ENCODE peak calls at places on chromosomes 5 and 9, in five cellular contexts. One of them, this sample, is unnamed.

GRCh38 chr5:130868186-130868821 is 296.8 kb downstream of the HINT1 start:
- DNase-seq in RPMI8226: no peak
- DNase-seq in OCI-LY7: no peak
- DNase-seq in ACHN: no peak
- DNase-seq in transverse colon: no peak
- DNase-seq in this sample: no peak

GRCh38 chr9:120705174-120705573 is 9.1 kb downstream of the MEGF9 start:
- DNase-seq in ACHN: no peak
- DNase-seq in OCI-LY7: no peak
- DNase-seq in RPMI8226: no peak
- DNase-seq in transverse colon: no peak
- DNase-seq in this sample: no peak

GRCh38 chr5:74310386-74310785 is 330.1 kb downstream of the ENC1 start:
- DNase-seq in OCI-LY7: no peak
- DNase-seq in ACHN: no peak
- DNase-seq in transverse colon: no peak
- DNase-seq in RPMI8226: no peak
- DNase-seq in this sample: no peak

GRCh38 chr5:29389993-29390392 is 1803.5 kb upstream of the CDH6 start:
- DNase-seq in ACHN: no peak
- DNase-seq in OCI-LY7: peak
- DNase-seq in RPMI8226: peak
- DNase-seq in transverse colon: no peak
- DNase-seq in this sample: no peak

GRCh38 chr9:112380771-112381181 is 868 bp downstream of the HSDL2 start:
- DNase-seq in RPMI8226: peak
- DNase-seq in ACHN: peak
- DNase-seq in OCI-LY7: peak
- DNase-seq in transverse colon: no peak
- DNase-seq in this sample: no peak

GRCh38 chr5:90170231-90170630 is 239.3 kb downstream of the CETN3 start:
- DNase-seq in OCI-LY7: no peak
- DNase-seq in transverse colon: no peak
- DNase-seq in RPMI8226: peak
- DNase-seq in ACHN: no peak
- DNase-seq in this sample: peak

GRCh38 chr5:55407059-55407684 is 99.4 kb downstream of the MTREX start:
- DNase-seq in RPMI8226: peak
- DNase-seq in transverse colon: no peak
- DNase-seq in ACHN: peak
- DNase-seq in OCI-LY7: peak
- DNase-seq in this sample: no peak

GRCh38 chr9:70534058-70534457 is 119.6 kb upstream of the KLF9 start:
- DNase-seq in transverse colon: no peak
- DNase-seq in ACHN: no peak
- DNase-seq in RPMI8226: no peak
- DNase-seq in OCI-LY7: no peak
- DNase-seq in this sample: no peak

GRCh38 chr5:113140837-113141661 is 164.5 kb downstream of the DCP2 start:
- DNase-seq in RPMI8226: no peak
- DNase-seq in OCI-LY7: no peak
- DNase-seq in ACHN: no peak
- DNase-seq in transverse colon: no peak
- DNase-seq in this sample: no peak

GRCh38 chr5:37109338-37109737 is 139.8 kb downstream of the CPLANE1 start:
- DNase-seq in transverse colon: no peak
- DNase-seq in OCI-LY7: no peak
- DNase-seq in ACHN: no peak
- DNase-seq in RPMI8226: no peak
- DNase-seq in this sample: no peak

GRCh38 chr5:116652196-116652729 is 77.6 kb upstream of the SEMA6A start:
- DNase-seq in ACHN: peak
- DNase-seq in transverse colon: no peak
- DNase-seq in OCI-LY7: no peak
- DNase-seq in RPMI8226: no peak
- DNase-seq in this sample: no peak

GRCh38 chr5:108858959-108859358 is 111.3 kb downstream of the FER start:
- DNase-seq in OCI-LY7: peak
- DNase-seq in RPMI8226: peak
- DNase-seq in ACHN: no peak
- DNase-seq in transverse colon: no peak
- DNase-seq in this sample: no peak

GRCh38 chr5:1516615-1517601 is 6.9 kb downstream of the LPCAT1 start:
- DNase-seq in RPMI8226: no peak
- DNase-seq in transverse colon: peak
- DNase-seq in OCI-LY7: no peak
- DNase-seq in ACHN: peak
- DNase-seq in this sample: no peak

GRCh38 chr5:57550132-57550531 is 67.5 kb upstream of the ACTBL2 start:
- DNase-seq in OCI-LY7: no peak
- DNase-seq in ACHN: no peak
- DNase-seq in transverse colon: no peak
- DNase-seq in RPMI8226: no peak
- DNase-seq in this sample: no peak

GRCh38 chr5:39253211-39253610 is 33.8 kb upstream of the FYB1 start:
- DNase-seq in OCI-LY7: no peak
- DNase-seq in RPMI8226: no peak
- DNase-seq in transverse colon: no peak
- DNase-seq in ACHN: no peak
- DNase-seq in this sample: no peak

GRCh38 chr5:139709587-139710369 is 61.6 kb downstream of the CXXC5 start:
- DNase-seq in transverse colon: peak
- DNase-seq in RPMI8226: no peak
- DNase-seq in OCI-LY7: peak
- DNase-seq in ACHN: no peak
- DNase-seq in this sample: no peak

GRCh38 chr9:123960965-123961364 is 31.0 kb upstream of the DENND1A start:
- DNase-seq in RPMI8226: no peak
- DNase-seq in OCI-LY7: no peak
- DNase-seq in transverse colon: no peak
- DNase-seq in ACHN: no peak
- DNase-seq in this sample: no peak

GRCh38 chr9:84955971-84956370 is 286.4 kb downstream of the NTRK2 start:
- DNase-seq in RPMI8226: no peak
- DNase-seq in ACHN: no peak
- DNase-seq in OCI-LY7: no peak
- DNase-seq in transverse colon: no peak
- DNase-seq in this sample: no peak

GRCh38 chr5:155631116-155631515 is 617.6 kb downstream of the KIF4B start:
- DNase-seq in transverse colon: no peak
- DNase-seq in ACHN: peak
- DNase-seq in OCI-LY7: no peak
- DNase-seq in RPMI8226: no peak
- DNase-seq in this sample: no peak

GRCh38 chr9:130996672-130997394 is 12.1 kb upstream of the LAMC3 start:
- DNase-seq in ACHN: no peak
- DNase-seq in OCI-LY7: no peak
- DNase-seq in RPMI8226: no peak
- DNase-seq in transverse colon: no peak
- DNase-seq in this sample: no peak

GRCh38 chr9:132885691-132886357 is 7.1 kb downstream of the SPACA9 start:
- DNase-seq in ACHN: no peak
- DNase-seq in OCI-LY7: no peak
- DNase-seq in RPMI8226: no peak
- DNase-seq in transverse colon: no peak
- DNase-seq in this sample: no peak

GRCh38 chr5:58009754-58010153 is 450.1 kb downstream of the PLK2 start:
- DNase-seq in transverse colon: no peak
- DNase-seq in ACHN: no peak
- DNase-seq in OCI-LY7: no peak
- DNase-seq in RPMI8226: no peak
- DNase-seq in this sample: no peak

GRCh38 chr9:131457746-131458145 is 45.0 kb upstream of the POMT1 start:
- DNase-seq in ACHN: no peak
- DNase-seq in transverse colon: no peak
- DNase-seq in RPMI8226: no peak
- DNase-seq in OCI-LY7: no peak
- DNase-seq in this sample: no peak

GRCh38 chr9:105833271-105833975 is 139.1 kb downstream of the TMEM38B start:
- DNase-seq in transverse colon: no peak
- DNase-seq in ACHN: no peak
- DNase-seq in RPMI8226: no peak
- DNase-seq in OCI-LY7: no peak
- DNase-seq in this sample: no peak

GRCh38 chr9:112777914-112778313 is 27.4 kb downstream of the SNX30 start:
- DNase-seq in RPMI8226: no peak
- DNase-seq in OCI-LY7: no peak
- DNase-seq in ACHN: peak
- DNase-seq in transverse colon: no peak
- DNase-seq in this sample: no peak

GRCh38 chr5:1012316-1012841 is 3.8 kb downstream of the NKD2 start:
- DNase-seq in transverse colon: no peak
- DNase-seq in RPMI8226: no peak
- DNase-seq in ACHN: no peak
- DNase-seq in OCI-LY7: no peak
- DNase-seq in this sample: no peak

GRCh38 chr5:141430332-141431113 is at the start of gene PCDHGA12:
- DNase-seq in RPMI8226: peak
- DNase-seq in OCI-LY7: peak
- DNase-seq in transverse colon: no peak
- DNase-seq in ACHN: no peak
- DNase-seq in this sample: no peak

GRCh38 chr5:133354323-133355161 is 257.8 kb downstream of the FSTL4 start:
- DNase-seq in RPMI8226: no peak
- DNase-seq in ACHN: no peak
- DNase-seq in transverse colon: no peak
- DNase-seq in OCI-LY7: peak
- DNase-seq in this sample: no peak

This sample was measured in NCI-H1417 treated with DMSO at 0.1 percent for 48 hours.